ENCODE peak calls at places on chromosomes 16 and 17, in four cellular contexts. I, F, T and L are unnamed samples.

GRCh38 chr17:59427996-59428395 is 96.5 kb downstream of the YPEL2 start:
- DNase-seq in T (no peak), I (no peak), F (no peak), L (no peak)

GRCh38 chr16:70685061-70685937 is 554 bp downstream of the MTSS2 start:
- DNase-seq in T (no peak), I (no peak), F (no peak), L (no peak)

GRCh38 chr16:3073448-3073847 is 8.0 kb downstream of the IL32 start:
- DNase-seq in I (no peak), T (no peak), F (no peak), L (no peak)

GRCh38 chr16:89922884-89923639 is at the start of gene TUBB3:
- DNase-seq in F (peak; percentile 69), T (no peak), I (peak; percentile 78), L (no peak)

GRCh38 chr17:43021739-43022512 is at the start of gene VAT1:
- DNase-seq in I (peak; percentile 71), T (no peak), F (peak; percentile 82), L (peak; percentile 48)

GRCh38 chr17:76952402-76952801 is 84.2 kb downstream of the MGAT5B start:
- DNase-seq in F (no peak), T (no peak), I (no peak), L (no peak)

GRCh38 chr16:6232060-6232459 is 1100.6 kb upstream of the RBFOX1 start:
- DNase-seq in F (no peak), I (no peak), T (no peak), L (no peak)

GRCh38 chr17:15398291-15398690 is 56.9 kb upstream of the TEKT3 start:
- DNase-seq in T (no peak), I (peak; percentile 92), F (no peak), L (no peak)

GRCh38 chr16:88455610-88456355 is 2.7 kb downstream of the ZFPM1 start:
- DNase-seq in T (no peak), F (peak; percentile 49), I (peak; percentile 33), L (peak; percentile 94)

GRCh38 chr17:48262982-48263586 is 155.5 kb downstream of the SNX11 start:
- DNase-seq in F (no peak), I (peak; percentile 52), T (no peak), L (no peak)

GRCh38 chr16:58510097-58510775 is 5.1 kb upstream of the SETD6 start:
- DNase-seq in I (no peak), T (no peak), F (peak; percentile 20), L (no peak)

GRCh38 chr17:12095522-12095921 is 74.8 kb downstream of the MAP2K4 start:
- DNase-seq in T (no peak), I (no peak), F (no peak), L (no peak)

GRCh38 chr17:80782536-80783427 is 208.9 kb upstream of the CHMP6 start:
- DNase-seq in F (no peak), T (no peak), I (no peak), L (peak; percentile 73)

GRCh38 chr17:82909322-82909904 is 69.6 kb upstream of the ZNF750 start:
- DNase-seq in T (no peak), I (no peak), F (peak; percentile 84), L (peak; percentile 72)

GRCh38 chr16:11170696-11171447 is 85.1 kb downstream of the SOCS1 start:
- DNase-seq in F (no peak), I (no peak), T (no peak), L (no peak)

GRCh38 chr17:50117202-50118040 is 12.5 kb downstream of the SAMD14 start:
- DNase-seq in T (no peak), F (peak; percentile 74), I (peak; percentile 85), L (peak; percentile 58)

GRCh38 chr17:72301887-72302286 is 181.1 kb downstream of the SOX9 start:
- DNase-seq in T (no peak), F (no peak), I (no peak), L (no peak)

GRCh38 chr17:41894791-41895331 is 23.9 kb downstream of the ACLY start:
- DNase-seq in T (no peak), F (no peak), I (peak; percentile 30), L (no peak)

GRCh38 chr16:30982548-30983288 is 2.3 kb upstream of the HSD3B7 start:
- DNase-seq in F (no peak), T (no peak), I (no peak), L (no peak)

GRCh38 chr16:9557266-9557665 is 465.8 kb downstream of the HAPSTR1 start:
- DNase-seq in F (no peak), T (no peak), I (no peak), L (no peak)

GRCh38 chr17:1315891-1316403 is 36.5 kb downstream of the TRARG1 start:
- DNase-seq in F (no peak), T (peak; percentile 40), I (no peak), L (no peak)

GRCh38 chr17:13735444-13735843 is 133.7 kb upstream of the HS3ST3A1 start:
- DNase-seq in F (no peak), I (peak; percentile 29), T (no peak), L (no peak)

GRCh38 chr17:11803635-11804034 is 193.6 kb downstream of the ZNF18 start:
- DNase-seq in F (no peak), I (no peak), T (no peak), L (no peak)

GRCh38 chr17:19753049-19753444 is 4.9 kb upstream of the ALDH3A1 start:
- DNase-seq in T (peak; percentile 62), F (peak; percentile 91), I (peak; percentile 99), L (no peak)

GRCh38 chr17:28372203-28372944 is 880 bp downstream of the SARM1 start:
- DNase-seq in F (no peak), I (no peak), T (no peak), L (no peak)

DNA sequence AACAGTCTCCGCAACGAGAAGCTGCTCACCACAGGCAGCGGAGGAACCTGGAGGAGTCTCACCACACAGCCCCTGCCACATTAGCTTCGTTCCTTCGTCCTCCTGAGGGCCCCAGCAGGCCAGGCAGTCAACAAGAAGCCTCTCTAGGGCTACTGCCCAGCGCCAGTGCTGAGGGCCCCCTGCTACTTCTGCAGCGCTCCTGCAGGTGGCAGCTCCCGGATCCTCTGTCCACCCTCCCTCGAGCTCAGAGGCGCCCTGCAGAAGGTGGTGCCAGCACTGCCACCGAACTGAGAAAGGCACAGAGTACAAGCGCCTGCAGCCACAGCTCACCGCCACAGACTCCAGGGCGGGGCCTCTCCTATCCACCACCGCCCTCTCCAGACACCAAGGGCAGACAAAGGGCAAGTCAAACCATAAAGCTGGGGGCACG is 27.3 kb downstream of the KDM8 start:
- DNase-seq in F (peak; percentile 76), I (no peak), T (no peak), L (peak; percentile 79)
- H3K4me1 ChIP-seq in F (peaks cover 48% of the 10 kb centered on the region), I (peaks cover 6% of the 10 kb centered on the region), T (no peaks in the 10 kb centered on the region), L (peaks cover 69% of the 10 kb centered on the region)

DNA sequence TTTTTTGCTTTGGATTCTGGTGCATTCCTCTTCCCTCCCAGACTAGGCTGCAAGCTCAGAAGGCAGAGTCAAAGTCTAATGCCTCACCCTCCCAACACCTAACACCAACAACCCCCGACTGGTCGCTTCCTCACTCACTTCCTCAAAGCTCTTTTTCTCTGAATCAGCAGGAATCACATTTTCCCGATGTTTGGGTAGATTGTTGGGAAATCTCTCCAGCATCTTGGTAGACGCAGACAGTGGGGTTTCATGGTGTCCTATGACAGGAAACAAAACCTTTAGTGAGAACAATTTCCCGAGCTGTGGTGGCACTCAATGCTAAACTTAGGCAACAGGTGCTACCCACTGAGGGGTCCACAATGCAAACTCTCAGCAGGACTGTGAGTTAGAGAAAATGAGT is 39.9 kb upstream of the ICAM2 start:
- DNase-seq in I (no peak), F (no peak), T (no peak), L (no peak)
- H3K36me3 ChIP-seq in I (peaks cover 5% of the 10 kb centered on the region), F (peaks cover 98% of the 10 kb centered on the region), T (peaks cover 21% of the 10 kb centered on the region), L (peaks cover 58% of the 10 kb centered on the region)

GRCh38 chr16:12536412-12536746 is 267.3 kb downstream of the CPPED1 start:
- DNase-seq in T (no peak), F (no peak), I (no peak), L (no peak)

GRCh38 chr16:12539185-12539929 is 264.3 kb downstream of the CPPED1 start:
- DNase-seq in I (peak; percentile 14), T (no peak), F (no peak), L (no peak)

GRCh38 chr16:12540290-12540689 is 263.4 kb downstream of the CPPED1 start:
- DNase-seq in I (no peak), T (no peak), F (no peak), L (no peak)

GRCh38 chr16:12535535-12536411 is 267.9 kb downstream of the CPPED1 start:
- DNase-seq in F (no peak), T (no peak), I (no peak), L (no peak)

DNA sequence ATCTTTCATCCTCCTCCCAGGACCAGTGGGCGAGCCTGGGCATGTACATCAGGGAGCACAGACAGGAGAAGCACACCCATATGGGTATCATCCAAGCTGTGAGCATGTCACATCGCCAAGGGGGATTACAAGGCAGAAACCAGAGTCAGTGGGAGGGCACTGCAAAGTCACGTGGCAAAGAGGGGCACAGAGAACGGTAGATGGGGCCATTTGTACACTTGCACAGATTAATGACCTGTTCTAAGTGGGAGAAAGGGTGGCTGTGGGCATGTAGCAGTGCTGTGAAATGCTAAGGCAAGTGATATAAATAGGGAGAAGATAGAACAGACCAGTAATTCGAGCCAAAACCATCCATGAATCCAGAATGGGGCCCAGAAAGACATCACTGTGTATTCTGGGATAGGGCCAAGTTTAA is 265.0 kb downstream of the CPPED1 start:
- DNase-seq in F (no peak), I (no peak), T (no peak), L (no peak)
- H3K4me1 ChIP-seq in F (no peaks in the 10 kb centered on the region), I (no peaks in the 10 kb centered on the region), T (no peaks in the 10 kb centered on the region), L (peaks cover 47% of the 10 kb centered on the region)

GRCh38 chr17:38886643-38887010 is 16.8 kb downstream of the LASP1 start:
- DNase-seq in I (no peak), F (no peak), T (no peak), L (no peak)

GRCh38 chr17:38885044-38885727 is 15.3 kb downstream of the LASP1 start:
- DNase-seq in I (no peak), F (no peak), T (no peak), L (no peak)

GRCh38 chr17:38881600-38882191 is 11.8 kb downstream of the LASP1 start:
- DNase-seq in F (peak; percentile 52), T (no peak), I (no peak), L (no peak)

GRCh38 chr17:38885728-38886642 is 16.1 kb downstream of the LASP1 start:
- DNase-seq in F (no peak), T (no peak), I (no peak), L (no peak)

GRCh38 chr17:38883592-38884526 is 14.0 kb downstream of the LASP1 start:
- DNase-seq in T (no peak), I (no peak), F (no peak), L (no peak)
- H3K36me3 ChIP-seq in T (peaks cover 12% of the 10 kb centered on the region), I (peaks cover 10% of the 10 kb centered on the region), F (peaks cover 77% of the 10 kb centered on the region), L (peaks cover 30% of the 10 kb centered on the region)

DNA sequence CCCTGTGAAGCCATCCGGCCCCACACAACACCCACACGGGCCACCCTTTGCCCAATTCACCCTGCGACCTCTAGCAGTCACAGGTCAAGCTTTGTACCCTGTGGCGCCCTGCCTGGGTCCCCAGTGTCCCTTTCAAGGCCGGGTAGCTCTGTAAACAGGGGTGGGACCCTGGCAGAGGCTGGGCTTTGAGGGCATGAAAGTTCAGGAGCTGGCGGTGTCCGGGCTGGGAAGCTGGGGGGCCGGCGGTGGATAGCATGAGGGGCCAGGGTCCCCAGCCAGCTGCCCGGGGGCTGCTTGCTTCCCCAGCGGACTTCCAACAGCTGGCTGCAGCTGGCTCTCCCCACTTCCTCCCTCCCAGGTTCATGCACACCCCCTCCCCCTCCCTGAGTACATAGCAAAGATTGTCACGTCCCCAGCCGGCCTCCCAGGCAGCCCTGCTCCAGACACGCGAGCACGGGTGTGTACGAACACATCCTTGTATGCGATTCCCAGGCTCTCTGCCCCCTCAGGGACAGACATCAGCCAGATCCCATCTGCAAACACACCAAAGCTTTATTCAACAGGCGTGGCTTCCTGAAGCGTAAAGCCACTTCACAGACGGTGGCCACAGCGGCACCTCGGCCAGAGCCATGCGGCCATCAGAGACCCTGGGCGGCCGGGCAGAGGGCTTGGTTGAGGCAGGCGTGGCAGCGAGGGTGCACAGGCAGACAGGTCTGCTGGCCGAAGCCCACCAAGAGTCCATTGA is 8.2 kb downstream of the NTHL1 start:
- DNase-seq in T (no peak), F (peak; percentile 83), I (peak; percentile 81), L (no peak)
- H3K4me1 ChIP-seq in T (peaks cover 23% of the 10 kb centered on the region), F (peaks cover 99% of the 10 kb centered on the region), I (peaks cover 72% of the 10 kb centered on the region), L (no peaks in the 10 kb centered on the region)